ENCODE peak calls at places on chromosomes 11 and 22, in seven cellular contexts. D, A, W, Y, G, T and Q are unnamed samples.

GRCh38 chr11:115942043-115942442 is 437.8 kb upstream of the CADM1 start:
- DNase-seq in A (no peak), W (no peak), D (no peak), Y (no peak), T (no peak), G (no peak), Q (no peak)

GRCh38 chr11:44034639-44035038 is 13.1 kb upstream of the ACCSL start:
- DNase-seq in W (no peak), A (no peak), D (no peak), Y (no peak), T (no peak), G (no peak), Q (no peak)

GRCh38 chr22:44623771-44624510 is 78.1 kb upstream of the PRR5 start:
- DNase-seq in Y (peak), A (peak), G (no peak), W (no peak), T (no peak), D (no peak), Q (no peak)

GRCh38 chr11:2561283-2562180 is 116.7 kb downstream of the KCNQ1 start:
- DNase-seq in Y (no peak), T (no peak), W (no peak), G (no peak), D (peak), A (no peak), Q (no peak)

GRCh38 chr22:37021710-37022482 is 2.4 kb downstream of the MPST start:
- DNase-seq in D (peak), Y (peak), W (no peak), T (peak), G (no peak), A (peak), Q (no peak)

GRCh38 chr11:70510571-70510970 is 112.2 kb downstream of the CTTN start:
- DNase-seq in T (no peak), Y (no peak), D (peak), G (no peak), W (no peak), A (no peak), Q (no peak)

GRCh38 chr22:22046370-22046769 is 63.8 kb upstream of the TOP3B start:
- DNase-seq in G (no peak), A (no peak), D (no peak), W (no peak), T (no peak), Y (no peak), Q (no peak)

GRCh38 chr11:71962428-71963038 is 33.7 kb downstream of the RNF121 start:
- DNase-seq in W (no peak), Y (peak), G (no peak), A (peak), T (peak), D (no peak), Q (no peak)

GRCh38 chr11:77152846-77153245 is 24.8 kb downstream of the MYO7A start:
- DNase-seq in Y (peak), T (no peak), D (no peak), W (no peak), A (peak), G (no peak), Q (no peak)

DNA sequence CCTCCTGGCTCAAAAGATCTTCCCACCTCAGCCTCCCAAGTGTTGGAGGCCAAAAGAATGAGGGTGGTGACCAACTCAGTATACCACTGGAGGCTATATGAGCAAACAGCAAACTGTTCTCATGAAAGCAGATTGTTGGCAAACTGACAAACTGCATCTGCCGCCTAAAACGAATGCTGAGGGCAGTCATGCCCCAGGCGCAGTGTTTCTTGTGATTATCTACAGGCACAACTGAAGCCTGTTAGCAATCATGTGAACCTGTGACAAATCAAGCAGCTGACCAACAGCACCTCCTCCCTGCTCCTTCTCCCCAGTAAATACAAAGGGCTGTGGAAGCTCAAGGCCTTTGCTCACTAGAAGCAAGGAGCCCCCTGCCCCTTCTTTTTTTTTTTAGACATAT is 47.8 kb downstream of the BTBD10 start:
- DNase-seq in G (no peak), A (no peak), T (no peak), W (peak), D (no peak), Y (no peak), Q (no peak)
- H3K4me3 ChIP-seq in G (no peak), A (no peak), T (no peak), W (no peak), D (no peak), Y (no peak), Q (no peak)

GRCh38 chr11:13000721-13001120 is 8.4 kb upstream of the RASSF10 start:
- DNase-seq in T (no peak), Y (no peak), D (no peak), A (no peak), W (no peak), G (no peak), Q (no peak)
- H3K4me3 ChIP-seq in T (no peak), Y (no peak), D (no peak), A (no peak), W (no peak), G (no peak), Q (no peak)

GRCh38 chr22:19691007-19691720 is 23.1 kb upstream of the SEPTIN5 start:
- DNase-seq in Y (no peak), W (no peak), G (no peak), A (no peak), D (no peak), T (no peak), Q (no peak)
- H3K4me3 ChIP-seq in Y (peak), W (no peak), G (no peak), A (peak), D (no peak), T (peak), Q (no peak)

DNA sequence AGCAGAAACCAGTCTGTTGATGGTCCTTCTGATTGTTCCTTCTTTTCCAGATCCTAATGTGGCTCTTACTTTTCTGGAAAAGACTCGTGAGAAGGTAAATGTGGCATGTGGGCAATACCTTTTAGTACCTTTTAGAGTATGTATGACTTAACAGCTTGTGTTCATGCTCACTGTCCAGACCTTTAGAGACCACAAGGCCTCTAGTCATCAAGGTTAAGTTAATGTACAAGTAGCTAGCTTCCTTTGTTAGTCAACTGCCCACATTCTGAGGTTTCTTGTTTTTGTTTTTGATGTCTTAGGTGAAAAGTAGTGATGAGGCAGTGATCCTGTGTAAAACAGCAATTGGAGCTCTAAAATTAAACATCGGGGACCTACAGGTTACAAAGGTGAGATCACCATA is 7.6 kb downstream of the PSMD13 start:
- DNase-seq in T (no peak), D (no peak), Y (no peak), W (no peak), A (no peak), G (no peak), Q (no peak)
- H3K4me3 ChIP-seq in T (no peak), D (no peak), Y (no peak), W (no peak), A (no peak), G (no peak), Q (no peak)